ENCODE peak calls at places on chromosomes 2 and 18, in six cellular contexts. F is IMR-90, X is mesendoderm, I is mesenchymal stem cell, T is neuronal stem cell, J is H1. L is an unnamed sample. For H3K27me3, the result is how much of the 10 kb centered on the place peaks cover.

GRCh38 chr18:24878289-24878688 is 417.9 kb downstream of the HRH4 start:
- DNase-seq in F (peak), X (peak), I (peak), T (no peak), J (no peak), L (no peak)

GRCh38 chr18:62957885-62958472 is 242.6 kb downstream of the PHLPP1 start:
- DNase-seq in F (peak), X (peak), I (peak), T (peak), J (peak), L (peak)

GRCh38 chr2:240528406-240529040 is 29.3 kb downstream of the ANKMY1 start:
- DNase-seq in F (no peak), X (no peak), I (no peak), T (no peak), J (no peak), L (no peak)

GRCh38 chr18:61337527-61337926 is 4.3 kb downstream of the CDH20 start:
- DNase-seq in F (no peak), X (no peak), I (no peak), T (no peak), J (no peak), L (no peak)

GRCh38 chr2:213161759-213162514 is 10.5 kb upstream of the IKZF2 start:
- DNase-seq in F (peak), X (no peak), I (peak), T (no peak), J (no peak), L (no peak)

GRCh38 chr2:223908304-223909047 is 36.7 kb downstream of the WDFY1 start:
- DNase-seq in F (no peak), X (no peak), I (no peak), T (no peak), J (no peak), L (no peak)

GRCh38 chr2:159622966-159623365 is 6.6 kb upstream of the BAZ2B start:
- DNase-seq in F (no peak), X (no peak), I (no peak), T (no peak), J (no peak), L (no peak)

GRCh38 chr2:74653589-74653984 is 460 bp upstream of the SEMA4F start:
- DNase-seq in F (no peak), X (no peak), I (no peak), T (no peak), J (no peak), L (no peak)

GRCh38 chr18:8701546-8702118 is 3.7 kb upstream of the MTCL1 start:
- DNase-seq in F (peak), X (no peak), I (peak), T (no peak), J (no peak), L (no peak)

GRCh38 chr2:138239902-138240595 is 261.5 kb upstream of the SPOPL start:
- DNase-seq in F (no peak), X (no peak), I (no peak), T (no peak), J (no peak), L (no peak)

GRCh38 chr2:204828191-204828590 is 282.9 kb downstream of the PARD3B start:
- DNase-seq in F (no peak), X (no peak), I (no peak), T (no peak), J (no peak), L (no peak)

GRCh38 chr2:152400607-152401214 is 65.7 kb downstream of the FMNL2 start:
- DNase-seq in F (no peak), X (no peak), I (no peak), T (no peak), J (no peak), L (no peak)

GRCh38 chr2:37318401-37318800 is 6.2 kb downstream of the PRKD3 start:
- DNase-seq in F (peak), X (no peak), I (peak), T (no peak), J (no peak), L (no peak)

GRCh38 chr2:216545359-216545758 is 46.7 kb downstream of the RPL37A start:
- DNase-seq in F (peak), X (peak), I (no peak), T (no peak), J (no peak), L (no peak)

GRCh38 chr18:72336786-72337185 is 207.4 kb downstream of the CBLN2 start:
- DNase-seq in F (no peak), X (no peak), I (no peak), T (no peak), J (no peak), L (no peak)

GRCh38 chr18:52813637-52814416 is 473.8 kb downstream of the DCC start:
- DNase-seq in F (no peak), X (no peak), I (no peak), T (no peak), J (no peak), L (no peak)

GRCh38 chr2:236568068-236568921 is 1.3 kb upstream of the ACKR3 start:
- DNase-seq in F (no peak), X (peak), I (peak), T (no peak), J (peak), L (no peak)

GRCh38 chr2:134375935-134376334 is 122.1 kb downstream of the MGAT5 start:
- DNase-seq in F (peak), X (peak), I (peak), T (no peak), J (no peak), L (peak)

GRCh38 chr2:181399046-181399445 is 58.1 kb upstream of the ITGA4 start:
- DNase-seq in F (no peak), X (no peak), I (no peak), T (no peak), J (no peak), L (no peak)

GRCh38 chr18:24628360-24628759 is 167.9 kb downstream of the HRH4 start:
- DNase-seq in F (peak), X (no peak), I (peak), T (no peak), J (no peak), L (no peak)

GRCh38 chr18:48928787-48929186 is 22.0 kb downstream of the SMAD7 start:
- DNase-seq in F (peak), X (peak), I (peak), T (no peak), J (no peak), L (no peak)
- H3K4ac ChIP-seq in F (peak), X (no peak), I (peak), T (no peak), J (peak), L (no peak)

DNA sequence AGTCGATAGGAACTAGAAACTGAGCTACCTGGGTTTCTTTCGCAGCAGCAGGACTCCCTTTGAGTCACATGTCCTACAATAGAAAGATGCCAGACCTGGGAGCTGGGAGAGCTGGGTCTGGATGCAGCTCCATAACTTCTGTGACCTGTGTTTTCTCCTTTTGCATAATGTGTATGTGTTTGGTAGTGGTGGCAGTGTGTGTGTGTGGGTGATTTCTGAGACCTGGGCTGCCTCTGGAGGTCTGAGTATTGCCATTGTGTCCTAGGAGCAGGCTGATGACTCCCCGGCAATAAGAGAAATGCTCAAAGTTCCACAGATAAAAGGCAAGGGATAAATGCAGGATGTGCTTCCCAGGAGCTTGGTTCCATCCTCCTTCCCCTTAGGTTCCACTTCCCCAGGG is 6.4 kb downstream of the WNT10A start:
- DNase-seq in F (no peak), X (no peak), I (no peak), T (no peak), J (no peak), L (no peak)
- H3K27me3 ChIP-seq in F (half or more), X (half or more), I (half or more), T (half or more), J (half or more), L (half or more)

GRCh38 chr2:60633615-60634014 is 80.2 kb upstream of the BCL11A start:
- DNase-seq in F (no peak), X (peak), I (no peak), T (no peak), J (no peak), L (no peak)
- H3K4ac ChIP-seq in F (no peak), X (no peak), I (no peak), T (no peak), J (no peak), L (no peak)

DNA sequence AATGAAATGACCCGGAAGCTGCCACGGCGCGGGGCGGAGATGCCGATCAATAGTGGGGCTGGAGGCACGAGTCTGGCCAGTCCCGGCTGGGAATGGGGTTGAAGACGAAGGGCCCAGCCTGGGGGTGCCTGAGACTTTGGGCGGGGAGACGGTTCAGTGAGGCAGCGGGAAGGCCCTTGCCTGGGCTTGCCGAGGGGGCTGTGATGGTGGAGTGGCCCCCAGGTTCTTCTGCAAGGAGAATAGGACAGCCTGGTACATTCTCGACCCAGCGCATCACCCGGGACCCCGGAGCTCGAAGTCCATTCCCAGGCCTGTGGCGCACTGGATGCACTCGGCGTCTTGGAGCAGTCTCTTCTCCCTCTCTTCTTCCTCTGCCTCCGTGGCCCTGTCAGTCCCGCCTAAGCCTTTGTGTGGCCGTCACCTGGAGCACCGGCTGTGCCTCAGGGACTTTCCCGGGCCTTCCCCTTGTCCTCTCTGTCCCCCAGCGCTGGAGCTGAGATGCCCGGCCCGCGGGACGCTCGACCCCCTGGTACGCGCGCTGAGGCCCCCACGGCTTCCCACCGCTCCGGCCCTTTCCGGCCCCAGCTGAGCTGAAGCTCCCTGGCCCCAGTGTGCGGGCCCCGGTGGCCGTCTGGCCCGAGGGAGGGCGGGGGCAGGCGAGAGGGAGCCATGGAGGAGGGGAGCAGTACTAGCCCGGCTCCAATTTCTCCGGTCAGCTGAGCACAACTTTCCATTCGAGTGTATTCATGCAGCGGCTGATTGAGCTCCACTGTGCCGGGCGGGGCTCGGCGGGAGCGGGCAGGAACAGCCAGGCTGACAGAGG is 8.0 kb downstream of the SIX3 start:
- DNase-seq in F (peak), X (peak), I (peak), T (peak), J (peak), L (peak)
- H3K27me3 ChIP-seq in F (half or more), X (half or more), I (half or more), T (under half), J (half or more), L (half or more)

GRCh38 chr2:96203130-96204028 is 5.2 kb downstream of the STARD7 start:
- DNase-seq in F (no peak), X (no peak), I (no peak), T (no peak), J (no peak), L (no peak)
- H3K4ac ChIP-seq in F (no peak), X (no peak), I (no peak), T (no peak), J (no peak), L (no peak)

DNA sequence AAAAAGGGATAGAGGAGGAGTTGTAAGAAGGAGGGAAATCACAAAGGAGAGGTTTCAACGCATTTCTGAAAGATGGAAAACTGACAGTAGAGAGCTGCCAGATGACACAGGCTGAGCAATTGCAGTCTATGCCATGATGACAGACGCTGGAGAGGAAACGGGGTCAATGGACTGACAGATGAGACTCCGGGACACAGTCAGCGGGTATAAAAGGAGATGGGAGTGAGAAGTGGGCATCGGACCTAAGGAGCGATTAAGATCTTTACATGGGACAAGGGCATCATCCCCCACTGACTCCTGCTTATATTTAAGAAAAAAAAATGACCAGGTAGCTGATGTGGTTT is 4.3 kb upstream of the CYS1 start:
- DNase-seq in F (no peak), X (no peak), I (no peak), T (no peak), J (no peak), L (no peak)
- H3K27me3 ChIP-seq in F (half or more), X (under half), I (under half), T (under half), J (under half), L (under half)

GRCh38 chr2:8676191-8676914 is 5.5 kb upstream of the ID2 start:
- DNase-seq in F (peak), X (peak), I (peak), T (peak), J (peak), L (peak)
- H3K4ac ChIP-seq in F (peak), X (peak), I (peak), T (peak), J (no peak), L (no peak)

GRCh38 chr2:120461546-120462537 is 115.9 kb downstream of the INHBB start:
- DNase-seq in F (no peak), X (no peak), I (no peak), T (no peak), J (no peak), L (no peak)
- H3K27me3 ChIP-seq in F (under half), X (under half), I (under half), T (under half), J (half or more), L (half or more)

GRCh38 chr2:96918754-96919550 is 49.1 kb upstream of the SEMA4C start:
- DNase-seq in F (no peak), X (no peak), I (no peak), T (no peak), J (no peak), L (no peak)
- H3K4ac ChIP-seq in F (no peak), X (no peak), I (no peak), T (no peak), J (no peak), L (no peak)

DNA sequence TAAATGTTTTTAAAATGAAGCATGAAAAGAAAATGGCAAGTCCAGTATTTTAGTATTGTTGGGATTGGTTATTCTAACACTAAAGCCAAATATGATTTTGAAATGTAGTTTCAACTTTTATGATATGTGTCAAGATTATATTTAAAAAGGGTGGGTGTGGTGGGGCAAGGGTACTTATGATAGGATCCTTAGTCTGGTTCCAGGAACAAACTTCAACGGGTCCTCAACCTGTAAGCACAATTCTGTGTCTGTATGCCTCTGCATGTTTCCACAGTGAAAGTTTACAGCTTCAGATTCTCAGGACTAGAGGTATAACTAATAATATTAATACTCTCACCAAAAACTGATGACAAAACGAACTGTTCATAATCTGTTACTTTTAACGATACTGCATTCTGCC is 5.8 kb downstream of the USP34 start:
- DNase-seq in F (no peak), X (no peak), I (no peak), T (no peak), J (no peak), L (no peak)
- H3K27me3 ChIP-seq in F (under half), X (under half), I (under half), T (under half), J (under half), L (under half)

L was measured in H9.